ENCODE peak calls at places on chromosomes 13 and 19, in seven cellular contexts. L, R, N, O, B, C and W are unnamed samples.

GRCh38 chr19:49590071-49590970 is 661 bp upstream of the PRR12 start:
- DNase-seq in O (peak), B (peak), N (peak), C (peak), L (peak), R (peak), W (peak)

GRCh38 chr13:22517544-22517943 is 663.2 kb upstream of the SGCG start:
- DNase-seq in N (no peak), L (no peak), C (no peak), R (peak), O (no peak), B (no peak), W (peak)

GRCh38 chr19:5718032-5718578 is 1.8 kb downstream of the LONP1 start:
- DNase-seq in O (no peak), C (peak), R (no peak), B (no peak), N (no peak), L (no peak), W (peak)

GRCh38 chr13:37164635-37165034 is 59.2 kb upstream of the CSNK1A1L start:
- DNase-seq in O (no peak), C (no peak), L (no peak), B (no peak), N (no peak), R (no peak), W (no peak)

GRCh38 chr13:42215578-42216421 is 56.2 kb upstream of the AKAP11 start:
- DNase-seq in B (no peak), L (peak), R (peak), O (peak), N (no peak), C (peak), W (peak)

GRCh38 chr13:42883771-42884170 is 102.4 kb downstream of the FAM216B start:
- DNase-seq in B (peak), C (peak), O (no peak), L (peak), N (peak), R (peak), W (peak)

GRCh38 chr19:15129856-15130580 is 22.8 kb downstream of the SYDE1 start:
- DNase-seq in L (no peak), N (no peak), C (no peak), O (no peak), R (peak), B (peak), W (no peak)

GRCh38 chr13:41456768-41457588 is at the start of gene RGCC:
- DNase-seq in B (peak), O (peak), C (peak), N (peak), R (peak), L (peak), W (peak)

GRCh38 chr13:42780044-42780443 is 1.3 kb upstream of the FAM216B start:
- DNase-seq in R (no peak), C (no peak), N (no peak), O (no peak), B (no peak), L (no peak), W (no peak)

GRCh38 chr13:102597029-102598015 is 536 bp downstream of the TPP2 start:
- DNase-seq in C (peak), L (peak), B (no peak), N (no peak), R (peak), O (no peak), W (peak)

GRCh38 chr13:108096301-108096700 is 119.0 kb downstream of the LIG4 start:
- DNase-seq in L (no peak), R (no peak), B (no peak), C (no peak), N (no peak), O (no peak), W (no peak)

GRCh38 chr13:36297259-36297599 is 385 bp downstream of the CCDC169 start:
- DNase-seq in C (peak), L (no peak), N (no peak), B (peak), R (no peak), O (no peak), W (peak)

GRCh38 chr13:50320297-50320862 is 305.1 kb downstream of the KCNRG start:
- DNase-seq in B (no peak), O (no peak), L (no peak), C (peak), R (no peak), N (no peak), W (peak)

GRCh38 chr13:75704194-75704941 is 68.2 kb downstream of the LMO7 start:
- DNase-seq in R (no peak), C (peak), L (no peak), B (no peak), N (no peak), O (no peak), W (peak)

GRCh38 chr13:112852392-112852791 is 116.6 kb upstream of the MCF2L start:
- DNase-seq in O (no peak), R (no peak), B (no peak), L (no peak), N (no peak), C (no peak), W (no peak)

GRCh38 chr19:39916236-39916635 is 18.2 kb downstream of the FCGBP start:
- DNase-seq in N (no peak), L (no peak), C (no peak), B (no peak), O (no peak), R (no peak), W (no peak)

GRCh38 chr13:70339738-70340137 is 231.5 kb upstream of the KLHL1 start:
- DNase-seq in L (no peak), O (peak), R (peak), N (peak), C (no peak), B (no peak), W (peak)

GRCh38 chr13:27264181-27264580 is 6.4 kb upstream of the RASL11A start:
- DNase-seq in O (no peak), N (no peak), C (peak), L (no peak), B (no peak), R (no peak), W (peak)

GRCh38 chr13:113548778-113549621 is 35.6 kb upstream of the TFDP1 start:
- DNase-seq in C (no peak), L (no peak), B (peak), N (peak), O (no peak), R (no peak), W (no peak)

GRCh38 chr19:23415561-23416191 is 20.4 kb upstream of the ZNF91 start:
- DNase-seq in O (peak), C (no peak), N (peak), B (peak), L (peak), R (peak), W (peak)

GRCh38 chr13:84605927-84606326 is 723.7 kb upstream of the SLITRK1 start:
- DNase-seq in C (no peak), L (no peak), N (no peak), B (no peak), O (peak), R (peak), W (no peak)

GRCh38 chr13:93244141-93244917 is 17.7 kb downstream of the GPC6 start:
- DNase-seq in B (no peak), O (no peak), R (no peak), N (no peak), C (peak), L (no peak), W (peak)

GRCh38 chr19:50858896-50859295 is 4.2 kb downstream of the KLK3 start:
- DNase-seq in R (no peak), B (no peak), C (no peak), L (no peak), O (peak), N (no peak), W (no peak)

GRCh38 chr19:10079031-10079453 is 7.1 kb upstream of the SHFL start:
- DNase-seq in R (no peak), O (no peak), B (no peak), L (no peak), C (no peak), N (no peak), W (no peak)

GRCh38 chr13:96020155-96020575 is 33.0 kb downstream of the UGGT2 start:
- DNase-seq in O (peak), L (peak), R (peak), B (peak), C (peak), N (no peak), W (peak)

GRCh38 chr19:56841194-56841546 is 644 bp upstream of the PEG3 start:
- DNase-seq in R (no peak), N (no peak), L (no peak), C (no peak), B (no peak), O (no peak), W (no peak)

GRCh38 chr19:27964165-27964564 is 1248.8 kb downstream of the UQCRFS1 start:
- DNase-seq in R (no peak), B (no peak), L (no peak), C (no peak), N (no peak), O (no peak), W (no peak)

GRCh38 chr19:55341191-55342043 is 1.7 kb downstream of the KMT5C start:
- DNase-seq in L (peak), C (peak), N (peak), R (peak), O (peak), B (peak), W (peak)

GRCh38 chr13:97559030-97559429 is 125.1 kb downstream of the RAP2A start:
- DNase-seq in O (no peak), C (no peak), R (no peak), N (no peak), L (no peak), B (no peak), W (no peak)

GRCh38 chr19:21474671-21475181 is 30.7 kb upstream of the ZNF429 start:
- DNase-seq in C (peak), B (peak), N (no peak), O (peak), R (peak), L (peak), W (peak)

GRCh38 chr13:108609353-108609752 is 20.1 kb upstream of the MYO16 start:
- DNase-seq in R (peak), B (no peak), L (no peak), N (no peak), C (peak), O (no peak), W (peak)

GRCh38 chr19:45901912-45902650 is at the start of gene MYPOP:
- DNase-seq in C (no peak), B (no peak), R (peak), N (no peak), O (peak), L (no peak), W (peak)

DNA sequence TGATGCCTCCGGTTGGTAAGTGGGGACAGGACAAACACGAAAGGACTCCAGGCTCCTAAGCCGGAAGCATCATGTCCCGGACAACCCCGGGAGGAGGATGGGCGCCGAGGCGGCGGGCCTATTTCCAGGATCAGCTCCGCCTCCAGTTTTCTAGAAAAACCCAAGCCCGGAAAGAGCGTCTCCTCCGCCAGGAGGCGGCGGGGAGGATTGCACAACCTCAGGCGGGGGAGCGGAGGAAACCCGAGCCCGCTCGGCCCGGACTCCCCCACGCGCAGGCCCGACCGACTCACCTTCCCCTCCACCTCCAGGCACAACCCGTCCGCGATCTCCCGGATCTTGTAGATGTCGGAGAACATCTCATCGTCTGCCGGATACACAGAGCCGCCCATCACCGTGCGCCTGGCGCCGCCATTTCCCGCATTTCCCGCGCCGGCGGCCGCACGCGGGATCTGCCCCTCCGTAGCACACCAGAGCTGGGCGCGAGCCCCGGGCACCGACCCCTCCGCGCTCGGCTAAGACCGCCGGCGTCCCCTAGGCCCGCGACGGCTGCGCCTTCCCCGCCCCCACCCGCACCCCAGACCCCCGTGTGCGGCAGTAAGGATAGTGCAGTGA is 455 bp downstream of the TPT1 start:
- DNase-seq in C (peak), N (peak), B (peak), L (peak), O (peak), R (peak), W (peak)
- H2BK5ac ChIP-seq in C (peak), N (peak), B (peak), L (peak), O (no peak), R (peak), W (peak)

DNA sequence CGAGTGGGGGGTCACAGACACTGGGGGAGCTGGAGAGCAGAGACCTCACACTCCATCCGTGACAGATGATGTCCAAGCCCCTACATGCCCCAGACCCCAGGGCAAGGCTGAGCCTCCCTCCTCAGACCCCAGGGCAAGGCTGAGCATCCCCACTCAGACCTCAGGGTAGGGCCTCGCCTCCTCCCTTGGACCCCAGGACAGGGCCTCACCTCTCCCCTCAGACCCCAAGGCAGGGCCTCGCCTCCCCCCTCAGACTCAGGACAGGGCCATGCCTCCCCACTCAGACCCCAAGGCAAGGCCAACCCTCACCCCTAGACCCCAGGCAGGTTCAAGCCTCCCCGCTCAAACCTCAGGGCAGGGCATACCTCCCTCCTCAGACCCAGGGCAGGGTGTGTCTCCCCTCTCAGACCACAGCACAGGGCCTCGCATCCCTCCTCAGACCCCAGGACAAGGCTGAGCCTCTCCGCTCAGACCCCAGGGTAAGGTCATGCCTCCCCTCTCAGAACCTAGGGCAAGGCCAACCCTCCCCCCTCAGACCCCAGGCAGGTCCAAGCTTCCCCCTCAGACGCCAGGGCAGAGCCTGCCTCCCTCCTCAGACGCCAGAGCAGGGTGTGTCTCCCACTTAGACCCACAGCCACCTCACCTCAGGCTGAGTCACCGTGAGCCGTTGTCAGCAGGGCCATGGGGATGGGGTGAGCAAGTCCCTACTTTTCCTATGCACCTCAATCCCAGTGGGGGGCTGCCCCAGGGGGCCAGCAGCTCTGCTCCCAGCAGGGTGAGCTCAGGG is 1.7 kb upstream of the S1PR4 start:
- DNase-seq in N (no peak), R (peak), L (no peak), C (peak), O (peak), B (peak), W (peak)
- H2BK5ac ChIP-seq in N (peak), R (no peak), L (peak), C (peak), O (no peak), B (no peak), W (no peak)

GRCh38 chr19:35070471-35070870 is 28.9 kb downstream of the HPN start:
- DNase-seq in N (no peak), C (no peak), R (no peak), O (no peak), L (no peak), B (no peak), W (no peak)
- H2BK5ac ChIP-seq in N (peak), C (no peak), R (no peak), O (no peak), L (no peak), B (no peak), W (no peak)

DNA sequence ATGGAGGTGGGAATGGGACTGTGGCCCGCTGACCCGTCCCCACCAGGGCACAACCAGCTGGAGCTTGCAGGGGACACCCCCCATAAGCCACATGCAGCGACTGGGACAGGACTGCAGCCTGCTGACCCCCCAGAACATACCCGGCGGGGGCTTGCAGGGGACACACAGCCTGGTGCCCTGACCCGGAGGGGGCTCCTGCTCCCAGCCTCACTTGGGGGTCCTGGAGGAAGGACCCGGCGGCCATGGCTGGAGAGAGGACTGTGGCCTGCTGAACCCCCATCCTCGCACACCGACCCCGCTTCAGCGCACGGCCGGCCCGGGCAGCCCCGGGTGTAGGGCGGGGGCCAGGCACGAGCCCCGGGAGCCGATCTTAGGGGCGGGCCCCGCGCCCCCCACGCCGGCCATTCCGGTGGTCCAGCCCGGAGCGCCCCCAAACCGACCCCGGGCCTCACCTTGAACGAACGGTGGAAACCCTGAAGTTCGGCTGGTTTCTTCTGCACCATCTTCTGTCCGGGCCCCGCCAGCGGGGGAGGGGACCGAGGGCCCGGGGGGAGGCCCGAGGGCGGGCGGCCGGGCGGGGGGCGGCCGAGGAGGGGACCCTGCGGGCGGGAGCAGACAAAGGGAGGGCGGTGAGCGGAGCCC is 574 bp downstream of the MKNK2 start:
- DNase-seq in N (no peak), O (no peak), C (no peak), L (no peak), B (no peak), R (no peak), W (no peak)
- H2BK5ac ChIP-seq in N (no peak), O (no peak), C (peak), L (peak), B (peak), R (no peak), W (no peak)